ENCODE peak calls at places on chromosomes 6 and 20, in five cellular contexts. P, S, D, U and B are unnamed samples.

GRCh38 chr20:41116282-41116960 is 20.9 kb upstream of the PLCG1 start:
- DNase-seq in P (no peak), S (no peak), D (no peak), U (no peak), B (no peak)

GRCh38 chr6:157017861-157018260 is 240.7 kb downstream of the ARID1B start:
- DNase-seq in P (no peak), S (no peak), D (no peak), U (no peak), B (no peak)

GRCh38 chr6:68711386-68712000 is 76.4 kb downstream of the ADGRB3 start:
- DNase-seq in P (no peak), S (no peak), D (no peak), U (no peak), B (no peak)

GRCh38 chr6:27847706-27848105 is 64.5 kb downstream of the OR2B2 start:
- DNase-seq in P (peak), S (no peak), D (no peak), U (peak), B (no peak)

GRCh38 chr20:3572151-3572550 is 91.0 kb downstream of the GFRA4 start:
- DNase-seq in P (peak), S (no peak), D (no peak), U (peak), B (no peak)

GRCh38 chr20:46253391-46253790 is 54.9 kb downstream of the CDH22 start:
- DNase-seq in P (no peak), S (no peak), D (no peak), U (peak), B (no peak)

GRCh38 chr6:134676307-134677281 is 273.3 kb downstream of the ALDH8A1 start:
- DNase-seq in P (peak), S (no peak), D (no peak), U (peak), B (no peak)

GRCh38 chr20:2386516-2387179 is 5.9 kb downstream of the TGM6 start:
- DNase-seq in P (peak), S (peak), D (no peak), U (peak), B (no peak)

GRCh38 chr20:10696650-10697049 is 22.9 kb upstream of the JAG1 start:
- DNase-seq in P (no peak), S (no peak), D (no peak), U (no peak), B (no peak)

GRCh38 chr6:137657351-137657911 is 163.2 kb upstream of the OLIG3 start:
- DNase-seq in P (no peak), S (no peak), D (no peak), U (no peak), B (no peak)

GRCh38 chr6:46925563-46926253 is 4.0 kb upstream of the ADGRF5 start:
- DNase-seq in P (peak), S (peak), D (no peak), U (peak), B (no peak)

GRCh38 chr6:109491207-109491938 is 8.4 kb upstream of the ZBTB24 start:
- DNase-seq in P (peak), S (no peak), D (no peak), U (peak), B (no peak)

GRCh38 chr6:169714595-169714994 is 9.7 kb downstream of the PHF10 start:
- DNase-seq in P (no peak), S (no peak), D (no peak), U (no peak), B (no peak)

GRCh38 chr20:4082406-4083102 is 67.2 kb upstream of the RNF24 start:
- DNase-seq in P (peak), S (no peak), D (peak), U (peak), B (no peak)

GRCh38 chr6:35919827-35920751 is 809 bp downstream of the SRPK1 start:
- DNase-seq in P (peak), S (no peak), D (no peak), U (peak), B (no peak)

GRCh38 chr6:91029211-91029610 is 442.3 kb upstream of the MAP3K7 start:
- DNase-seq in P (no peak), S (no peak), D (no peak), U (no peak), B (no peak)

GRCh38 chr20:63185215-63185796 is 30.6 kb downstream of the YTHDF1 start:
- DNase-seq in P (no peak), S (no peak), D (no peak), U (no peak), B (no peak)